ENCODE peak calls at places on chromosomes 13 and 19, in nine cellular contexts. V is esophagus squamous epithelium, A is fibroblast of the aortic adventitia, D is A549, Y is tibial artery, S is IMR-90, N is body of pancreas, Z is lower leg skin, R is GM06990. Q is an unnamed sample.

GRCh38 chr19:46426506-46427162 is 2.1 kb downstream of the PNMA8C start:
- DNase-seq in V (no peak), A (peak; percentile 75), D (peak; percentile 81), Y (peak; percentile 86), S (peak; percentile 68), N (peak; percentile 84), Z (no peak), R (no peak), Q (peak; percentile 65)

GRCh38 chr13:45167611-45168554 is 33.0 kb downstream of the KCTD4 start:
- DNase-seq in V (no peak), A (no peak), D (peak; percentile 63), Y (no peak), S (no peak), N (peak; percentile 69), Z (peak; percentile 78), R (no peak), Q (peak; percentile 99)

GRCh38 chr13:21733475-21734311 is 62.8 kb downstream of the FGF9 start:
- DNase-seq in V (no peak), A (no peak), D (no peak), Y (no peak), S (no peak), N (no peak), Z (no peak), R (no peak), Q (peak; percentile 68)

GRCh38 chr13:25432686-25433085 is 60.9 kb downstream of the ATP8A2 start:
- DNase-seq in V (no peak), A (no peak), D (no peak), Y (no peak), S (no peak), N (no peak), Z (no peak), R (no peak), Q (no peak)

GRCh38 chr19:44635581-44636438 is 7.9 kb upstream of the PVR start:
- DNase-seq in V (no peak), A (peak; percentile 67), D (no peak), Y (no peak), S (peak; percentile 63), N (no peak), Z (no peak), R (no peak), Q (peak; percentile 22)

GRCh38 chr13:77703426-77703825 is 5.9 kb downstream of the SLAIN1 start:
- DNase-seq in V (no peak), A (no peak), D (no peak), Y (no peak), S (no peak), N (no peak), Z (no peak), R (no peak), Q (no peak)

GRCh38 chr19:45153339-45154063 is 7.3 kb downstream of the NKPD1 start:
- DNase-seq in V (no peak), A (peak; percentile 42), D (no peak), Y (no peak), S (peak; percentile 48), N (no peak), Z (no peak), R (no peak), Q (no peak)

GRCh38 chr13:110539894-110540293 is 21.6 kb downstream of the RAB20 start:
- DNase-seq in V (no peak), A (no peak), D (no peak), Y (no peak), S (no peak), N (no peak), Z (no peak), R (no peak), Q (no peak)

GRCh38 chr13:63463782-63464610 is 2048.3 kb upstream of the PCDH20 start:
- DNase-seq in V (no peak), A (no peak), D (no peak), Y (no peak), S (no peak), N (no peak), Z (no peak), R (no peak), Q (peak; percentile 57)

GRCh38 chr19:281992-282391 is 9.2 kb downstream of the PLPP2 start:
- DNase-seq in V (no peak), A (no peak), D (no peak), Y (peak; percentile 37), S (no peak), N (no peak), Z (no peak), R (no peak), Q (no peak)

GRCh38 chr13:30170569-30170968 is 136.8 kb downstream of the KATNAL1 start:
- DNase-seq in V (no peak), A (no peak), D (no peak), Y (peak; percentile 32), S (no peak), N (no peak), Z (no peak), R (no peak), Q (no peak)

GRCh38 chr13:30172593-30173300 is 134.6 kb downstream of the KATNAL1 start:
- DNase-seq in V (no peak), A (no peak), D (no peak), Y (no peak), S (no peak), N (no peak), Z (no peak), R (no peak), Q (no peak)

GRCh38 chr13:30169442-30169841 is 137.9 kb downstream of the KATNAL1 start:
- DNase-seq in V (no peak), A (peak; percentile 6), D (no peak), Y (peak; percentile 15), S (no peak), N (no peak), Z (no peak), R (no peak), Q (no peak)

GRCh38 chr13:30175166-30175565 is 132.2 kb downstream of the KATNAL1 start:
- DNase-seq in V (no peak), A (no peak), D (no peak), Y (no peak), S (no peak), N (no peak), Z (no peak), R (no peak), Q (no peak)

GRCh38 chr13:30173301-30173605 is 134.1 kb downstream of the KATNAL1 start:
- DNase-seq in V (no peak), A (no peak), D (no peak), Y (no peak), S (no peak), N (no peak), Z (no peak), R (no peak), Q (no peak)
- H3K4me3 ChIP-seq in V (no peak overlapping the region), A (no peak overlapping the region), D (no peak overlapping the region), Y (no peak overlapping the region), S (no peak overlapping the region), N (no peak overlapping the region), Z (no peak overlapping the region), R (no peak overlapping the region), Q (no peak overlapping the region)

GRCh38 chr19:55487884-55488687 is at the start of gene SSC5D:
- DNase-seq in V (no peak), A (peak; percentile 64), D (no peak), Y (no peak), S (peak; percentile 26), N (no peak), Z (no peak), R (no peak), Q (no peak)

GRCh38 chr19:55488986-55489710 is 912 bp downstream of the SSC5D start:
- DNase-seq in V (no peak), A (peak; percentile 31), D (no peak), Y (no peak), S (no peak), N (no peak), Z (no peak), R (no peak), Q (no peak)

GRCh38 chr19:55491546-55492360 is 3.5 kb downstream of the SSC5D start:
- DNase-seq in V (no peak), A (no peak), D (no peak), Y (no peak), S (no peak), N (no peak), Z (no peak), R (no peak), Q (no peak)

GRCh38 chr19:55490478-55491436 is 2.5 kb downstream of the SSC5D start:
- DNase-seq in V (no peak), A (peak; percentile 50), D (no peak), Y (no peak), S (no peak), N (no peak), Z (no peak), R (no peak), Q (no peak)

DNA sequence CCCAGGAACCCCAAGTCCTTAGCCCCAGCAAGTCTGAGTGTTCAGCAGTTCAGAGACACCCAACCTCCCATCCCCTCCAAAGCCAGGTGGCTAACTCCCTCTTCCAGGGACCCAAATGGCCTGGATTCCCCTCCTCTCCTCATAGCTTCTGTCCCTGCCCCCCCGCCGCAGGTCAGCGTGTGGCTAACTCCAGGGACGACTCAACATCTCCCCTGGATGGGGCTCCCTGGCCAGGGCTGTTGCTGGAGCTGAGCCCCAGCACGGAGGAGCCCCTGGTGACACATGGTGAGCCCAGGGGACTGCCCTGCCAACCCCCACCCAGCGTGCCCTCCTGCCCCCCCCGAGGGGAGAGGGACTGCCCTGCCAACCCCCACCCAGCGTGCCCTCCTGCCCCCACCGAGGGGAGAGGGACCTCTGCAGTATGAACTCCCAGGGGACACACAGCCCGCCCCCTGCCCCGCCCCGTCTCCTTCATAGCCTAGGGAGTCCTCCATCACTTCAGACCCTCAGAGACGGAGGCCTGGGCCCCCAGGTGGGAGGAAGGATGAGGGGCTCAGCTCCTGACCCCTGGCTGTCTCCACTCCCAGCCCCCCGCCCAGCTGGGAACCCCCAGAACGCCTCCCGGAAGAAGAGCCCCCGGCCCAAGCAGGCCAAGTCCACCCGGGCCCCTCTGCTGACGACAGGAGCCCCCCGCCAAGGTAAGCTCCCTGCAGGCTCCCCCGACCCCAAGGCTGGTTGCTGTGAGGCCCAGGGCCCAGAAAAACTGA is 1.7 kb downstream of the SSC5D start:
- DNase-seq in V (no peak), A (peak; percentile 52), D (no peak), Y (no peak), S (no peak), N (no peak), Z (no peak), R (no peak), Q (no peak)
- TF ChIP-seq CTCF in V (no peak), A (no peak), D (no peak), Y (no peak), S (no peak), N (no peak), Z (no peak), R (no peak), Q (no peak)

DNA sequence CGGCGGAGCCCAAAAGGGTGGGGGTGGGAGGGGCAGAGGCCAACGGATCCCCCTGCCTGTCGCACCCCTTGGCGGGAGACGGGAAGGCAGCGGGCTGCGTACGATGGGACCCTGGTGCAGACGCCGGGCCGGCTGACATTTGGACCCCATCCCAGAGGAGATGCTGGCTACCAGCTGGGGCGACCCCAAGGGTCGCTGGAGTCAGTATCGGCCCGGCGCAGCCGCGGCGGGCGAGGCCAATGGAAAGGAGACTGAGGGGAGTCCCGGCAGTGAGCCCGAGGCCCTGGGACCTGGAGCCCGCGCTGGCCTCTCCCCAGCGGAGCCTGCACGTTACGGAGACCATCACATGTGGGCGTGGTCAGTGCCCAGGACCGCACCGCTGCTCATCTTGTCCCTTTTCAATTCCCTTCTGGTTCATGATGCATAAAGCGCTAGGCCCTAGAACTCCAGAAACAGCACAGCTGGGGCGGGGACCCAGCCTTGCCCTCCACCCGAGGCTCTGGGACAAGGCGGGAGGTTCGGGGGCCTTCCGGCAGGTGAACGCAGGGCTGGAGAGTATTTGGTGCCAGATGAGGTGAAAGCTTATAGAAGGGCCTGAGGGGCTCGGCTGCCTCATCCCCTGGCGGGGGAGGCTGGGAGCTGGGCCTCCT is 8.0 kb downstream of the C19orf25 start:
- DNase-seq in V (no peak), A (no peak), D (no peak), Y (no peak), S (no peak), N (no peak), Z (no peak), R (peak; percentile 34), Q (peak; percentile 38)
- H3K4me3 ChIP-seq in V (peak overlapping the region; percentile 47), A (peak overlapping the region; percentile 57), D (no peak overlapping the region), Y (peak overlapping the region; percentile 20), S (no peak overlapping the region), N (no peak overlapping the region), Z (no peak overlapping the region), R (peak overlapping the region; percentile 31), Q (peak overlapping the region; percentile 14)

GRCh38 chr19:33064117-33064777 is 441 bp downstream of the RHPN2 start:
- DNase-seq in V (no peak), A (peak; percentile 10), D (peak; percentile 68), Y (no peak), S (no peak), N (peak; percentile 50), Z (no peak), R (peak; percentile 42), Q (no peak)
- TF ChIP-seq CTCF in V (no peak), A (peak; percentile 16), D (no peak), Y (no peak), S (no peak), N (no peak), Z (no peak), R (no peak), Q (no peak)

Q was measured in epithelial cell of esophagus.